ENCODE peak calls at places on chromosomes 16 and 17, in seven cellular contexts. C is hepatocyte, T is psoas muscle, H is mesothelial cell of epicardium, I is AG10803, Y is lower lobe of right lung, V is A549. Q is an unnamed sample.

GRCh38 chr17:42917236-42917603 is 16.6 kb downstream of the G6PC1 start:
- DNase-seq in T (no peak), H (no peak), V (no peak), Y (no peak), I (peak; percentile 10), C (no peak), Q (peak; percentile 84)

GRCh38 chr17:6853764-6854442 is 22.4 kb upstream of the TEKT1 start:
- DNase-seq in Y (no peak), H (no peak), C (peak; percentile 70), T (no peak), V (peak; percentile 46), I (no peak), Q (peak; percentile 89)

GRCh38 chr16:2584742-2585650 is 47.2 kb downstream of the PDPK1 start:
- DNase-seq in I (peak; percentile 27), V (no peak), Y (peak; percentile 36), C (no peak), H (no peak), T (peak; percentile 72), Q (no peak)

GRCh38 chr17:81609541-81610353 is 27.2 kb downstream of the NPLOC4 start:
- DNase-seq in H (no peak), I (no peak), C (peak; percentile 22), V (no peak), Y (no peak), T (no peak), Q (peak; percentile 31)

GRCh38 chr17:55764610-55765009 is 13.8 kb downstream of the PCTP start:
- DNase-seq in C (no peak), V (no peak), H (no peak), I (no peak), Y (no peak), T (no peak), Q (no peak)

GRCh38 chr17:13510062-13510461 is 91.7 kb downstream of the HS3ST3A1 start:
- DNase-seq in H (no peak), C (no peak), V (no peak), I (no peak), Y (no peak), T (no peak), Q (peak; percentile 41)

GRCh38 chr17:58525239-58525638 is 10.8 kb upstream of the MTMR4 start:
- DNase-seq in V (no peak), I (peak; percentile 92), T (peak; percentile 63), Y (no peak), H (no peak), C (peak; percentile 45), Q (peak; percentile 50)

GRCh38 chr16:31333686-31334649 is 21.0 kb upstream of the ITGAX start:
- DNase-seq in T (no peak), H (no peak), I (peak; percentile 6), C (peak; percentile 45), V (peak; percentile 42), Y (no peak), Q (peak; percentile 71)

GRCh38 chr17:570403-570802 is 144.2 kb downstream of the VPS53 start:
- DNase-seq in C (no peak), V (no peak), Y (no peak), H (no peak), T (no peak), I (no peak), Q (no peak)

GRCh38 chr17:74259667-74260524 is 14.1 kb upstream of the DNAI2 start:
- DNase-seq in C (no peak), Y (no peak), V (no peak), I (no peak), H (no peak), T (no peak), Q (peak; percentile 45)

GRCh38 chr17:80248894-80249710 is 11.6 kb upstream of the RNF213 start:
- DNase-seq in T (no peak), I (no peak), V (no peak), Y (peak; percentile 43), H (no peak), C (no peak), Q (no peak)

GRCh38 chr17:1713878-1714487 is 3.8 kb upstream of the TLCD2 start:
- DNase-seq in H (no peak), Y (peak; percentile 58), V (peak; percentile 77), I (peak; percentile 50), C (peak; percentile 77), T (no peak), Q (peak; percentile 92)

GRCh38 chr16:78490847-78491246 is 391.4 kb downstream of the WWOX start:
- DNase-seq in I (no peak), H (no peak), T (peak; percentile 56), C (no peak), V (no peak), Y (no peak), Q (no peak)

GRCh38 chr17:64016974-64017373 is 3.5 kb downstream of the ICAM2 start:
- DNase-seq in C (no peak), Y (no peak), I (no peak), H (no peak), T (no peak), V (no peak), Q (no peak)

GRCh38 chr17:64019486-64020067 is 856 bp downstream of the ICAM2 start:
- DNase-seq in V (no peak), T (no peak), Y (no peak), I (no peak), C (no peak), H (no peak), Q (no peak)

GRCh38 chr17:64015447-64015846 is 5.0 kb downstream of the ICAM2 start:
- DNase-seq in I (no peak), V (no peak), C (no peak), T (no peak), H (no peak), Y (no peak), Q (no peak)

GRCh38 chr17:64016248-64016784 is 4.1 kb downstream of the ICAM2 start:
- DNase-seq in T (no peak), I (no peak), V (no peak), Y (no peak), C (no peak), H (no peak), Q (no peak)

DNA sequence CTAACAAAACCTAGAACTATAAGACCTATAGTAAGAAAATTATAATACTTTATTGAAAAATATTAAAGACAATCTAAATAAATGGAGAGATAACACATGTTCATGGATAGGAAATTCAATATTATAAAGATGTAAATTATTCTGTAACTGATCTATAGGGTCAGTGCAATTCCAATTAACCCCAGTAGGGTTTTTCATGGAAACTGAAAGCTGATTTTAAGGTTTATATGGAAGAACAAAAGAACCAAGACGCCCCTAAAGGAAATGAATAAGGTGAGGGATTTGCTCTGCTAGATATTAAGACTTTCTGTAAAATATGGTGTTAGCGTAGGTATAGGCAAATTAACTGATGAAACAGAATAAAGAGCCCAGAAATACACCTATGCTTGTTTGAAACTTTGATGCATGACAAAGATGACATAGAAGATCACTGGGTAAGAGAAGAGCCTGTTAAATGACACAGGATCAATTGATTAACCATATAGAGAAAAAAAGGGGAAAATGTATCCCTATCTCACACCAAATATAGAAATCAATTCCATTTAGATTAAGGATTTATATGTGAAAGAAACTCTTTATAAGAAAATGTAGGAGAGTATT is 3.0 kb downstream of the ICAM2 start:
- DNase-seq in Y (no peak), H (no peak), T (no peak), V (no peak), C (no peak), I (no peak), Q (peak; percentile 27)
- TF ChIP-seq CTCF in Y (peak; percentile 5), H (peak; percentile 74), T (peak; percentile 17), V (no peak), C (no peak), I (peak; percentile 36), Q (no peak)

GRCh38 chr16:70429888-70430666 is 8.8 kb downstream of the ST3GAL2 start:
- DNase-seq in T (no peak), H (no peak), V (no peak), Y (no peak), I (no peak), C (no peak), Q (no peak)

GRCh38 chr16:70428178-70428998 is 10.5 kb downstream of the ST3GAL2 start:
- DNase-seq in C (peak; percentile 95), H (peak; percentile 56), T (peak; percentile 97), I (peak; percentile 95), V (peak; percentile 94), Y (peak; percentile 90), Q (peak; percentile 86)

GRCh38 chr16:70432800-70433455 is 6.0 kb downstream of the ST3GAL2 start:
- DNase-seq in V (no peak), I (no peak), H (no peak), C (no peak), Y (peak; percentile 60), T (no peak), Q (no peak)

GRCh38 chr16:70432304-70432799 is 6.5 kb downstream of the ST3GAL2 start:
- DNase-seq in H (no peak), C (no peak), T (no peak), V (no peak), I (no peak), Y (no peak), Q (no peak)

GRCh38 chr16:70430667-70431536 is 8.0 kb downstream of the ST3GAL2 start:
- DNase-seq in H (no peak), C (peak; percentile 66), T (no peak), V (no peak), Y (peak; percentile 63), I (no peak), Q (peak; percentile 78)
- TF ChIP-seq CTCF in H (no peak), C (no peak), T (no peak), V (no peak), Y (no peak), I (no peak), Q (no peak)

GRCh38 chr17:57524790-57525543 is 220.1 kb downstream of the CCDC182 start:
- DNase-seq in T (no peak), H (no peak), V (no peak), C (no peak), I (no peak), Y (no peak), Q (no peak)
- TF ChIP-seq CTCF in T (no peak), H (no peak), V (no peak), C (no peak), I (no peak), Y (no peak), Q (no peak)

DNA sequence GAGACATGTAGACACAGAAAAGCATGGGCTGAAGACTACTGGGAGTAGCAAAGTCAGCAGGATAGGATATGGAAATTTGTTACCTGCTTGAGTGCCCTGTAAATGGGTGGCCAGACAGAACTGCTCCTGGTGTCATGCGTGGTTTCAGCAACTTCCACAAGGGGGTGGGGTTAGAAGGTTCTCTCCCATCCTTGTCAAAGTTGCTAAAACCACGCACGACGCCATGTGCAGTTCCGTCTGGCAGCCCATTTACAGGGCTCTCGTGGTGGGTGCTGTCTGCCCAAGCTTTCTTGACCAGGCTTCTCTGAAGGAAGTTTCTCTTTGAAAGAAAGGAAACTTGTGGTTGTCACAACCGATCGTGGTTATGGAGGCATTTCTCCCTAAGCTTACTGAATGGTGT is 6.9 kb upstream of the DBNDD1 start:
- DNase-seq in I (no peak), H (no peak), T (no peak), C (no peak), Y (no peak), V (no peak), Q (peak; percentile 40)
- TF ChIP-seq CTCF in I (no peak), H (no peak), T (no peak), C (no peak), Y (no peak), V (no peak), Q (no peak)

GRCh38 chr16:25065899-25066298 is 45.6 kb upstream of the LCMT1 start:
- DNase-seq in T (no peak), Y (no peak), C (peak; percentile 22), I (no peak), V (no peak), H (no peak), Q (peak; percentile 58)
- TF ChIP-seq CTCF in T (no peak), Y (no peak), C (no peak), I (no peak), V (no peak), H (no peak), Q (peak; percentile 38)